ENCODE peak calls at places on chromosomes 1 and 21, in seven cellular contexts. N is AG04450, Z is OCI-LY7, F is tibial artery, C is GM12878, X is adrenal gland, R is coronary artery. Q is an unnamed sample.

GRCh38 chr1:182644863-182645262 is 39.5 kb downstream of the RGS8 start:
- DNase-seq in N (no peak), Z (peak), F (no peak), C (no peak), X (no peak), R (no peak), Q (no peak)

GRCh38 chr1:112744019-112744578 is 29.0 kb upstream of the PPM1J start:
- DNase-seq in N (no peak), Z (no peak), F (no peak), C (no peak), X (no peak), R (no peak), Q (no peak)

GRCh38 chr1:236282159-236282716 is 480 bp upstream of the ERO1B start:
- DNase-seq in N (no peak), Z (peak), F (no peak), C (no peak), X (no peak), R (no peak), Q (no peak)

GRCh38 chr1:37124501-37124900 is 90.2 kb upstream of the GRIK3 start:
- DNase-seq in N (no peak), Z (no peak), F (no peak), C (no peak), X (no peak), R (no peak), Q (no peak)

GRCh38 chr21:28283652-28284490 is 708.8 kb downstream of the LTN1 start:
- DNase-seq in N (peak), Z (no peak), F (no peak), C (no peak), X (no peak), R (no peak), Q (no peak)

GRCh38 chr1:161119379-161120061 is 1.6 kb downstream of the NIT1 start:
- DNase-seq in N (no peak), Z (peak), F (no peak), C (no peak), X (peak), R (no peak), Q (no peak)

GRCh38 chr1:235954306-235955283 is 87.9 kb upstream of the LYST start:
- DNase-seq in N (no peak), Z (peak), F (no peak), C (peak), X (no peak), R (no peak), Q (no peak)

GRCh38 chr1:205318231-205318991 is 3.1 kb downstream of the NUAK2 start:
- DNase-seq in N (no peak), Z (no peak), F (no peak), C (no peak), X (no peak), R (no peak), Q (no peak)

GRCh38 chr1:118115567-118116272 is 69.3 kb downstream of the SPAG17 start:
- DNase-seq in N (no peak), Z (no peak), F (no peak), C (no peak), X (no peak), R (no peak), Q (no peak)

GRCh38 chr1:182173791-182174190 is 112.3 kb upstream of the ZNF648 start:
- DNase-seq in N (no peak), Z (no peak), F (peak), C (no peak), X (no peak), R (no peak), Q (no peak)

GRCh38 chr1:47569681-47570470 is 132.0 kb downstream of the FOXD2 start:
- DNase-seq in N (peak), Z (no peak), F (peak), C (no peak), X (peak), R (no peak), Q (no peak)

GRCh38 chr1:97827887-97828286 is 92.9 kb downstream of the DPYD start:
- DNase-seq in N (no peak), Z (no peak), F (no peak), C (no peak), X (no peak), R (no peak), Q (no peak)

GRCh38 chr1:74334147-74334546 is 99.0 kb downstream of the TNNI3K start:
- DNase-seq in N (no peak), Z (no peak), F (no peak), C (no peak), X (no peak), R (no peak), Q (no peak)

GRCh38 chr21:44054710-44055109 is 42.6 kb downstream of the TRAPPC10 start:
- DNase-seq in N (no peak), Z (no peak), F (peak), C (no peak), X (no peak), R (peak), Q (no peak)

GRCh38 chr21:26445440-26445839 is 127.6 kb downstream of the CYYR1 start:
- DNase-seq in N (no peak), Z (no peak), F (no peak), C (no peak), X (no peak), R (no peak), Q (no peak)

GRCh38 chr1:233664254-233664653 is 50.3 kb downstream of the KCNK1 start:
- DNase-seq in N (no peak), Z (no peak), F (no peak), C (no peak), X (no peak), R (no peak), Q (no peak)

GRCh38 chr1:90579212-90579802 is 137.8 kb downstream of the BARHL2 start:
- DNase-seq in N (no peak), Z (peak), F (no peak), C (no peak), X (no peak), R (no peak), Q (no peak)

GRCh38 chr1:15056515-15057285 is 96.8 kb upstream of the TMEM51 start:
- DNase-seq in N (peak), Z (no peak), F (no peak), C (no peak), X (peak), R (no peak), Q (no peak)

GRCh38 chr1:35243681-35244080 is 24.8 kb upstream of the ZMYM4 start:
- DNase-seq in N (no peak), Z (no peak), F (no peak), C (no peak), X (no peak), R (no peak), Q (no peak)

GRCh38 chr1:212129781-212130180 is 94.2 kb downstream of the DTL start:
- DNase-seq in N (no peak), Z (no peak), F (no peak), C (no peak), X (no peak), R (no peak), Q (no peak)

GRCh38 chr1:88683516-88683847 is 591 bp upstream of the PKN2 start:
- DNase-seq in N (no peak), Z (peak), F (peak), C (no peak), X (peak), R (no peak), Q (no peak)

GRCh38 chr1:94863297-94863911 is 43.2 kb downstream of the SLC44A3 start:
- DNase-seq in N (no peak), Z (no peak), F (no peak), C (no peak), X (no peak), R (no peak), Q (no peak)

GRCh38 chr1:160366731-160367515 is at the start of gene NHLH1:
- DNase-seq in N (no peak), Z (no peak), F (no peak), C (no peak), X (no peak), R (no peak), Q (no peak)

GRCh38 chr1:112674986-112675727 is 698 bp downstream of the MOV10 start:
- DNase-seq in N (no peak), Z (peak), F (peak), C (no peak), X (peak), R (no peak), Q (no peak)

GRCh38 chr1:232452137-232452536 is 177.8 kb downstream of the SIPA1L2 start:
- DNase-seq in N (no peak), Z (no peak), F (no peak), C (no peak), X (no peak), R (no peak), Q (no peak)

GRCh38 chr1:19204665-19205266 is 5.3 kb downstream of the UBR4 start:
- DNase-seq in N (no peak), Z (no peak), F (no peak), C (no peak), X (no peak), R (no peak), Q (no peak)

GRCh38 chr1:235556807-235557206 is 52.6 kb upstream of the B3GALNT2 start:
- DNase-seq in N (no peak), Z (no peak), F (no peak), C (no peak), X (no peak), R (no peak), Q (no peak)

GRCh38 chr1:206880310-206880709 is 14.9 kb downstream of the IL20 start:
- DNase-seq in N (no peak), Z (no peak), F (no peak), C (no peak), X (no peak), R (no peak), Q (no peak)

GRCh38 chr1:29124366-29125236 is 898 bp upstream of the TMEM200B start:
- DNase-seq in N (peak), Z (peak), F (peak), C (no peak), X (peak), R (peak), Q (no peak)

GRCh38 chr1:87129606-87130005 is 199.1 kb upstream of the LMO4 start:
- DNase-seq in N (no peak), Z (no peak), F (no peak), C (no peak), X (no peak), R (no peak), Q (no peak)
- H3K4me3 ChIP-seq in N (no peak), Z (no peak), F (no peak), C (no peak), X (no peak), R (peak), Q (no peak)

GRCh38 chr21:32303385-32303784 is 4.7 kb downstream of the MRAP start:
- DNase-seq in N (no peak), Z (no peak), F (no peak), C (no peak), X (no peak), R (no peak), Q (no peak)

GRCh38 chr21:32304998-32305397 is 6.3 kb downstream of the MRAP start:
- DNase-seq in N (no peak), Z (no peak), F (no peak), C (no peak), X (no peak), R (no peak), Q (no peak)

GRCh38 chr21:32307706-32308105 is 9.1 kb downstream of the MRAP start:
- DNase-seq in N (no peak), Z (no peak), F (no peak), C (no peak), X (no peak), R (no peak), Q (no peak)

GRCh38 chr21:32308696-32309095 is 10.0 kb downstream of the MRAP start:
- DNase-seq in N (no peak), Z (no peak), F (no peak), C (no peak), X (peak), R (no peak), Q (no peak)

GRCh38 chr21:32306021-32306780 is 7.5 kb downstream of the MRAP start:
- DNase-seq in N (no peak), Z (no peak), F (no peak), C (no peak), X (no peak), R (no peak), Q (peak)
- TF ChIP-seq CTCF in N (peak), Z (peak), F (no peak), C (peak), X (peak), R (no peak), Q (peak)

GRCh38 chr1:31029031-31029430 is 36.5 kb downstream of the PUM1 start:
- DNase-seq in N (no peak), Z (no peak), F (no peak), C (no peak), X (no peak), R (no peak), Q (no peak)
- H3K27ac ChIP-seq in N (no peak), Z (peak), F (no peak), C (peak), X (no peak), R (no peak), Q (no peak)

GRCh38 chr1:8680628-8681316 is 136.7 kb downstream of the RERE start:
- DNase-seq in N (no peak), Z (no peak), F (no peak), C (no peak), X (no peak), R (no peak), Q (no peak)

GRCh38 chr1:8682573-8682972 is 134.9 kb downstream of the RERE start:
- DNase-seq in N (no peak), Z (no peak), F (no peak), C (no peak), X (no peak), R (no peak), Q (no peak)

GRCh38 chr1:8681911-8682310 is 135.5 kb downstream of the RERE start:
- DNase-seq in N (no peak), Z (no peak), F (no peak), C (no peak), X (no peak), R (no peak), Q (no peak)

GRCh38 chr1:8679929-8680504 is 137.4 kb downstream of the RERE start:
- DNase-seq in N (no peak), Z (no peak), F (no peak), C (no peak), X (no peak), R (no peak), Q (no peak)

DNA sequence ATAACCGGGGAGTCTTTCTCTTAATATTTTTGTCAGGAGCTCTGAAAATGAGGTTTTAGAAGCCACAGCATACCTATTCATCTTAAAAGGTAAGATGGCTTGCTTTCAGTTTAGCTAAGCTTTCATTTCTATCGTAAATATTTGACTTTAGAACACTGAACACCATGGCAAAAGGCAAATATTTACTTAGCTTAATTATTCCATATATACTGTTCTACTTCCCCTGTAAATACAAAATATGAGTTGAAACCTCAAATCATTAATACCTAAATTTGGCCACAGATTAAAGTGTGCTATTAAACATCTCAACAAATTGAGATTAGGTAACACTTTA is 136.2 kb downstream of the RERE start:
- DNase-seq in N (no peak), Z (no peak), F (no peak), C (no peak), X (no peak), R (no peak), Q (no peak)
- H3K4me3 ChIP-seq in N (peak), Z (no peak), F (no peak), C (no peak), X (peak), R (no peak), Q (peak)

GRCh38 chr1:238690415-238690814 is 696.0 kb upstream of the CHRM3 start:
- DNase-seq in N (no peak), Z (no peak), F (no peak), C (no peak), X (no peak), R (no peak), Q (no peak)
- TF ChIP-seq CTCF in N (peak), Z (no peak), F (no peak), C (no peak), X (no peak), R (no peak), Q (no peak)

GRCh38 chr1:219460561-219461511 is 152.1 kb downstream of the ZC3H11B start:
- DNase-seq in N (peak), Z (peak), F (no peak), C (peak), X (no peak), R (no peak), Q (no peak)

GRCh38 chr1:219466766-219467165 is 146.1 kb downstream of the ZC3H11B start:
- DNase-seq in N (no peak), Z (no peak), F (no peak), C (no peak), X (no peak), R (no peak), Q (no peak)

GRCh38 chr1:219461891-219462528 is 150.9 kb downstream of the ZC3H11B start:
- DNase-seq in N (no peak), Z (no peak), F (no peak), C (no peak), X (no peak), R (no peak), Q (no peak)

GRCh38 chr1:219465247-219466093 is 147.4 kb downstream of the ZC3H11B start:
- DNase-seq in N (no peak), Z (no peak), F (no peak), C (peak), X (no peak), R (no peak), Q (no peak)

DNA sequence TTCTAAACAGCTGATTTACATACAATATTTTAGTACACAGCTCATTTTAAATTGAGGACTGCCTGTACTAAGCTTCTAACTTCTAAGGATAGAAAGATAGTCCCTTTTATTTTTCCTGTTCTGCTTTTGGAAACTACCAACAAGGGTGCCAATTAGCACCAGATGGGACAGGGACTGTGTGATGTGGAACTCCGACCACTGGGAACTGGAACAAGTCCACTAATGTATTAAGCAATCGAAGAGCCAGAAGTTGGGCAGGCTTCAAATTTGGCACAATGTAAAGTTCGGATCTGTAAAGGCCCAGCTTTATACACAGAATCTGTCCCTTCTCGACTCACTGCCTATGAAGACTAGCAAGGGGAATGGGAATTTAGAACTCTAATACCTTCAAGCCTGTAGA is 149.3 kb downstream of the ZC3H11B start:
- DNase-seq in N (no peak), Z (no peak), F (no peak), C (no peak), X (no peak), R (no peak), Q (no peak)
- H3K27ac ChIP-seq in N (no peak), Z (no peak), F (no peak), C (peak), X (no peak), R (peak), Q (no peak)

DNA sequence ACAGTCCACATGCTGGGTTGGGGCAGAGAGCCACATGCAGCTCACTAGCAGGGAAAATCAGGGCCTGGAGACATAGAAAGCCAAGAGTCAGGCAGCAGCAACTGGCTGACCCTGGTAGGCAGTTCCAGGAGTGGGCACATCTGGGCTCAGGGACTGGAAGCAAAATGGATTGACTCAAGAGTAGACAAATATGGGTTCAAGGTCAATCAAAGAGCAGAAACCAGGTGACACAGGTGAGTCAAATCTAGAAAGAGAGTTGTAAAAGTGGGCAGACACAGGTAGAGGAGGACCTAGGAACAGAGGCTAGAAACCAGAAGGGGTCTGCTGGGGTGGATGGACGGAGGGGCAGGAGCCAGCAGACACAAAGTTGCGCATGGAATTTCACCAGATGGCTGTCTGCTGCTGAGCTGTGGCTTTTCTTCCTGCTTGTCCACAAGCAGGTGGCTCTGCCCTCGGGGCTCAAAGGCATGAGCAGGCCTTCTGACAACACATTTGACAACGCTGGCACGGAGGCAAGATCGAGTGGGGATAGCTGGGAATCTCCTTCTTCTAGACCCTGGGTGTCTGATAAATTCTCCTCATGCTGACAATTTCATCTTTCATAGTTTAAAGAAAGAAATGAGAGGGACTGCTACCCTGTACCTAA is 40.8 kb upstream of the IGSF3 start:
- DNase-seq in N (no peak), Z (no peak), F (no peak), C (no peak), X (no peak), R (no peak), Q (no peak)
- H3K4me3 ChIP-seq in N (no peak), Z (no peak), F (no peak), C (no peak), X (no peak), R (no peak), Q (no peak)

GRCh38 chr1:16145988-16146887 is 9.6 kb downstream of the EPHA2 start:
- DNase-seq in N (peak), Z (no peak), F (peak), C (no peak), X (peak), R (peak), Q (no peak)

GRCh38 chr1:16143566-16144324 is 12.1 kb downstream of the EPHA2 start:
- DNase-seq in N (no peak), Z (no peak), F (no peak), C (no peak), X (no peak), R (no peak), Q (no peak)

GRCh38 chr1:16146888-16147614 is 8.8 kb downstream of the EPHA2 start:
- DNase-seq in N (no peak), Z (no peak), F (no peak), C (no peak), X (peak), R (no peak), Q (no peak)

GRCh38 chr1:16144325-16145029 is 11.4 kb downstream of the EPHA2 start:
- DNase-seq in N (no peak), Z (no peak), F (no peak), C (no peak), X (no peak), R (no peak), Q (no peak)

DNA sequence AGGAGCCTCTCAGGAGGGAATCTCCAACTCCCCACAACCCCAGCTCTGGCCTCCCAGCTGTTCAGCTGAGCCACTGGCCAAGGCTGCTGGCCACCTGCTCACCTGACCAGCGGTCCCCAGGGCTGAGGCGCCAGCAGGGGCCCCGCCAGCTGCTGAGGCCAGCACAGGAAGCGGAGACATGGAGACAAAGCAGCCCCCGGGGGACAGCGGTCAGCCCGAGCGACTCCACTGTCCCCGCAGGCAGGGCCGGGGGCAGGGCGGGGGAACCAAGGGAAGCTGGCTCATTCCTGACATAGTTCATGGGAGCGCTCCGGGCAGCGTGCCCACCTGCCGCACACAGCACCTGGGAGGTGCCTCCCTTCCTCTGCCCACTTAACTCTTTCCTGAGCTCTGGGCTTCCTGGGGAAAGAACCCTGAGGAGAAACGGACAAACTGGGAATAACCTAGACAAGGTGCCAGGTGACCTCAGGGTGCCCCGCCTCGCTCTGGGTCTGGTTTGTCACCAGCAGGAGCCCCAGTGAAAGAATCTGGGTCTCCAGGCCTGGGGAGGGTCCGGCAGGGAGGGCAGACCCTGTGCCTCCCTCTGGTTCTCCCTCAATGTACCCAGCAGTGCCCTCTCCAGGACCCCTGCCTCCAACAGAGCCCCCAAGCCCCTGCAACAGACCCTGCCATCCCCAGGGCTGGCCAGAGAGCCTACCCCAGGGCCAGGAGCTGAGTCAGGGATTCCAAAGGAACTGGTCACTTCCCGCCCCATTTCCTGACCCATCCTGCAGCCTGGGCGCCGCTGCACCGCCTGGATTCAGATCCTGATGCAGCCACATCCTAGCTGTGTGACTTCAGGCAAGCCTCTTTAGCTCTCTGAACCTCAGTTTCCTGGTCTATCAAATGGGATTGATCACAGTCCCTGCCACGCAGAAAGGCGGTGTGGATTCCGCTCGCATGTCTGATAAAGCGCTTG is 10.6 kb downstream of the EPHA2 start:
- DNase-seq in N (peak), Z (no peak), F (peak), C (no peak), X (peak), R (peak), Q (no peak)
- TF ChIP-seq CTCF in N (no peak), Z (no peak), F (no peak), C (no peak), X (no peak), R (no peak), Q (no peak)